ENCODE peak calls at places on chromosomes 4 and X, in five cellular contexts. R is left ventricle myocardium inferior; Y is activated naive CD8-positive, alpha-beta T cell treated with anti-CD3 and anti-CD28 coated beads for 36 hours; N is fibroblast of lung; D is activated T-helper 1 cell treated with anti-CD3 and anti-CD28 coated beads, Interleukin-12 subunit alpha, Interleukin-12 subunit beta, Interleukin-2, Interleukin-4 antibody, amounts not matched to agents 30 ng/mL and 10 ng/mL and 1 ng/mL, durations not matched to agents 14 hours and 24 hours and 36 hours. W is an unnamed sample.

GRCh38 chr4:184825394-184826314 is at the start of gene ACSL1:
- DNase-seq in R (peak), Y (peak), N (peak), D (peak), W (peak)

GRCh38 chrX:130170752-130171445 is 863 bp upstream of the RAB33A start:
- DNase-seq in R (peak), Y (peak), N (no peak), D (peak), W (no peak)

GRCh38 chrX:54808109-54808604 is 612 bp downstream of the MAGED2 start:
- DNase-seq in R (peak), Y (peak), N (no peak), D (peak), W (peak)

GRCh38 chr4:86927843-86928395 is 6.9 kb upstream of the AFF1 start:
- DNase-seq in R (no peak), Y (peak), N (peak), D (no peak), W (peak)

GRCh38 chr4:153211986-153212720 is 7.9 kb downstream of the TRIM2 start:
- DNase-seq in R (no peak), Y (no peak), N (peak), D (no peak), W (peak)

GRCh38 chr4:109547394-109547793 is 12.7 kb upstream of the MCUB start:
- DNase-seq in R (no peak), Y (no peak), N (no peak), D (no peak), W (no peak)

GRCh38 chrX:127011629-127012028 is 192.1 kb downstream of the PRR32 start:
- DNase-seq in R (no peak), Y (no peak), N (no peak), D (no peak), W (no peak)

GRCh38 chr4:7805533-7806079 is 134.1 kb downstream of the AFAP1 start:
- DNase-seq in R (peak), Y (no peak), N (peak), D (no peak), W (peak)

GRCh38 chrX:129769467-129770154 is 10.1 kb upstream of the SASH3 start:
- DNase-seq in R (no peak), Y (peak), N (no peak), D (peak), W (no peak)

GRCh38 chr4:164701665-164702064 is 52.3 kb upstream of the SMIM31 start:
- DNase-seq in R (no peak), Y (no peak), N (no peak), D (no peak), W (no peak)

GRCh38 chr4:8272472-8273428 is 3.2 kb downstream of the HTRA3 start:
- DNase-seq in R (peak), Y (no peak), N (peak), D (no peak), W (no peak)

GRCh38 chrX:51332188-51332942 is at the start of gene NUDT10:
- DNase-seq in R (peak), Y (peak), N (peak), D (peak), W (peak)

GRCh38 chr4:53532521-53532920 is 58.8 kb downstream of the LNX1 start:
- DNase-seq in R (no peak), Y (no peak), N (no peak), D (no peak), W (no peak)